ENCODE peak calls at places on chromosome 7, in eight cellular contexts. X, E, T, R, O, J, Y and F are unnamed samples.

GRCh38 chr7:120160166-120160565 is 112.8 kb upstream of the KCND2 start:
- DNase-seq in X (no peak), E (no peak), T (no peak), R (no peak), O (no peak), J (no peak), Y (no peak), F (no peak)

GRCh38 chr7:97200043-97200442 is 82.5 kb downstream of the SDHAF3 start:
- DNase-seq in X (no peak), E (no peak), T (no peak), R (no peak), O (no peak), J (no peak), Y (no peak), F (no peak)

GRCh38 chr7:91164948-91165845 is 99.0 kb upstream of the FZD1 start:
- DNase-seq in X (no peak), E (peak), T (no peak), R (no peak), O (no peak), J (no peak), Y (peak), F (no peak)

GRCh38 chr7:24249266-24249665 is 34.7 kb upstream of the NPY start:
- DNase-seq in X (no peak), E (no peak), T (no peak), R (no peak), O (no peak), J (no peak), Y (no peak), F (no peak)

GRCh38 chr7:129774359-129774758 is 162.8 kb downstream of the NRF1 start:
- DNase-seq in X (peak), E (no peak), T (no peak), R (no peak), O (no peak), J (no peak), Y (no peak), F (no peak)

GRCh38 chr7:122515404-122515803 is 183.5 kb downstream of the RNF133 start:
- DNase-seq in X (no peak), E (no peak), T (no peak), R (no peak), O (no peak), J (no peak), Y (no peak), F (no peak)

GRCh38 chr7:32616625-32617024 is 121.3 kb downstream of the AVL9 start:
- DNase-seq in X (no peak), E (peak), T (peak), R (peak), O (no peak), J (no peak), Y (peak), F (peak)

GRCh38 chr7:150377116-150377979 is 1.8 kb upstream of the ZNF775 start:
- DNase-seq in X (no peak), E (no peak), T (no peak), R (no peak), O (no peak), J (no peak), Y (no peak), F (no peak)

GRCh38 chr7:117185124-117185523 is 137.7 kb downstream of the WNT2 start:
- DNase-seq in X (no peak), E (no peak), T (no peak), R (no peak), O (no peak), J (no peak), Y (no peak), F (no peak)

GRCh38 chr7:81574723-81575326 is 195.0 kb downstream of the HGF start:
- DNase-seq in X (no peak), E (no peak), T (no peak), R (no peak), O (no peak), J (no peak), Y (peak), F (no peak)

GRCh38 chr7:159107052-159107892 is 37.4 kb downstream of the VIPR2 start:
- DNase-seq in X (no peak), E (no peak), T (no peak), R (no peak), O (no peak), J (no peak), Y (no peak), F (no peak)

GRCh38 chr7:99737726-99738125 is 2.7 kb upstream of the CYP3A7 start:
- DNase-seq in X (no peak), E (no peak), T (no peak), R (no peak), O (no peak), J (no peak), Y (peak), F (no peak)

GRCh38 chr7:23680417-23681405 is 712 bp downstream of the FAM221A start:
- DNase-seq in X (peak), E (peak), T (peak), R (no peak), O (peak), J (peak), Y (peak), F (no peak)

GRCh38 chr7:104855826-104856225 is 158.2 kb upstream of the KMT2E start:
- DNase-seq in X (no peak), E (no peak), T (no peak), R (no peak), O (no peak), J (no peak), Y (no peak), F (no peak)

DNA sequence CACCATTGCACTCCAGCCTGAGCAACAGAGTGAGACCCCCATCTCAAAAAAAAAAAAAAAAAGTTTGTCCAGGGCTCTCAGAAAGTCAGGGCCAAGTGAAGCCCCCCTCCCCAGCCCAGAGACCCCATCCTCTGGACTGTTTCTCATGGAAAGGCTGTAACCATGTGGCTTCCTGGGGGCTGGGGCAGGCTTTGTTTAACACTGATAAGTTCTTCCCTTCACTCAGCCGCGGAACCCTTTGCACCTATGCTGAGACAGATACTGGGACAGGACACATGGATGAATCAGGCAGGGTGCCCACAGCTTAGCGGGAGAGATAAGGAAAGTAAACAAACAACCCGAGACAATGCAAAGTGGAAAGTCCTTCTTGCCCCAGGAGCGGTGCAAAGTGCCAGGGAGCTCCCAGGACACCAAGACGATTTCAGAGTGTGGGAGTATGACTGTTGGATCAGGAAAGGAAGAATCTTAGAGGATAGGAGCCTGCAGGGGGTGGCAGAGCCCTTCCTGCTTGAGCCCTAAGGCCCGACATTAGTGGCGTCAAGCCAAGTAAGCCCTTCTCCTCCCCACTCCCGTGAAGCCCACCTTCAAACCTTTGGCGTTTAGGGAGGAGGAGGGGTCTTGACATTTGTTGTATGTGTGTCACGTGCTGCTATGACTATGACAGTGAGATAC is 11.6 kb downstream of the MLXIPL start:
- DNase-seq in X (no peak), E (no peak), T (peak), R (no peak), O (no peak), J (no peak), Y (peak), F (no peak)
- TF ChIP-seq CTCF in X (peak), E (no peak), T (peak), R (no peak), O (no peak), J (no peak), Y (no peak), F (peak)

GRCh38 chr7:156156734-156157408 is 344.6 kb upstream of the SHH start:
- DNase-seq in X (peak), E (no peak), T (no peak), R (peak), O (no peak), J (no peak), Y (peak), F (peak)
- TF ChIP-seq CTCF in X (peak), E (no peak), T (no peak), R (peak), O (no peak), J (no peak), Y (no peak), F (peak)

GRCh38 chr7:45148653-45148973 is 9.0 kb upstream of the RAMP3 start:
- DNase-seq in X (no peak), E (no peak), T (no peak), R (no peak), O (no peak), J (no peak), Y (no peak), F (no peak)

GRCh38 chr7:45147858-45148652 is 9.5 kb upstream of the RAMP3 start:
- DNase-seq in X (peak), E (no peak), T (no peak), R (no peak), O (no peak), J (no peak), Y (no peak), F (no peak)

GRCh38 chr7:45145881-45146280 is 11.7 kb upstream of the RAMP3 start:
- DNase-seq in X (peak), E (no peak), T (no peak), R (no peak), O (no peak), J (no peak), Y (no peak), F (no peak)

GRCh38 chr7:45149606-45150005 is 8.0 kb upstream of the RAMP3 start:
- DNase-seq in X (no peak), E (no peak), T (no peak), R (no peak), O (no peak), J (no peak), Y (no peak), F (no peak)

GRCh38 chr7:45146531-45147379 is 10.8 kb upstream of the RAMP3 start:
- DNase-seq in X (peak), E (no peak), T (peak), R (no peak), O (no peak), J (no peak), Y (no peak), F (no peak)
- TF ChIP-seq CTCF in X (peak), E (no peak), T (no peak), R (no peak), O (peak), J (no peak), Y (no peak), F (no peak)

GRCh38 chr7:101669307-101669706 is 40.2 kb upstream of the MYL10 start:
- DNase-seq in X (no peak), E (no peak), T (no peak), R (no peak), O (peak), J (no peak), Y (no peak), F (no peak)
- TF ChIP-seq CTCF in X (peak), E (no peak), T (peak), R (no peak), O (peak), J (no peak), Y (no peak), F (peak)

DNA sequence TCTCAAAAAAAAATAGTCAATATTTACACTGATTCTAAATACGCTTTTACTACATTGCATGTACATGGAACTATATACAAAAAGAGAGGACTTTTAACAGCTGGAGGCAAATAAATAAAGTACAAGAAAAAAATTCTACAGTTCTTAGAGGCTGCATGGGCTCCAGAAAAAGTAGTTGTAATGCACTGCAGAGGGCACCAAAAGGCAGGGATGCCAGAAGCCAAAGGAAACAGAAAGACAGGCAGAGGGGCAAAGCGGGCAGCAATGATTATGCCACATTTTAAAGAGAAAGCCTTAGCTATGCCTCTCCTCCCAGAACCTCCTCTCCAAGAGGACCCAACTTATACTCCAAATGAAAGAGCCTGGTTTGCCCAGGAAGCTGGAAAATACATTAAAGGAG is 11.6 kb upstream of the ADCK2 start:
- DNase-seq in X (no peak), E (no peak), T (no peak), R (no peak), O (no peak), J (no peak), Y (no peak), F (no peak)
- TF ChIP-seq CTCF in X (no peak), E (no peak), T (peak), R (peak), O (peak), J (no peak), Y (no peak), F (peak)

DNA sequence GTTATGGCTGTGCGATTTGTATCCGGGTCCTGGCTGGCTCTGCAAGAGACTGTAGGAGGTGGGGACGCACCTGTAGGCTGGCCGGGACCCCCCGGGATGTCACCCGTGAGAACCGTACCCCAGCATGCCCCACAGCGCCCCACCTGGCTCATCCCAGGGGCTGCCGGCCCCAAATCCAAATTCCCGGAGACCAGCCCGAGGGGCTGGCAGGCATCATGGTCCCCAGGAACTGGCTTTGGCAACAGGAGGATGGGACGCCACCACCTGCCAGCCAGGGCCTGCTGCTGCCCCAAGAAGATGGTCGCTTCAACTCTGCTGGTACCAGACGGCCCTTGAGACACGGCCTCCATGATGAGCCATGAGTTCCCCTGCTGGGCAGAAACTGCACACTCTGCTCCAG is 239.4 kb downstream of the ELFN1 start:
- DNase-seq in X (no peak), E (no peak), T (no peak), R (no peak), O (no peak), J (no peak), Y (no peak), F (no peak)
- TF ChIP-seq CTCF in X (peak), E (no peak), T (no peak), R (no peak), O (no peak), J (no peak), Y (no peak), F (no peak)

GRCh38 chr7:96183163-96183562 is 138.7 kb downstream of the SLC25A13 start:
- DNase-seq in X (no peak), E (no peak), T (no peak), R (no peak), O (no peak), J (no peak), Y (no peak), F (no peak)
- TF ChIP-seq CTCF in X (peak), E (no peak), T (no peak), R (no peak), O (no peak), J (no peak), Y (no peak), F (no peak)

GRCh38 chr7:82745117-82745516 is 301.5 kb upstream of the CACNA2D1 start:
- DNase-seq in X (peak), E (peak), T (peak), R (no peak), O (no peak), J (no peak), Y (peak), F (no peak)

GRCh38 chr7:82741493-82741892 is 297.9 kb upstream of the CACNA2D1 start:
- DNase-seq in X (no peak), E (no peak), T (no peak), R (no peak), O (no peak), J (no peak), Y (no peak), F (no peak)

GRCh38 chr7:82736633-82737032 is 293.1 kb upstream of the CACNA2D1 start:
- DNase-seq in X (no peak), E (no peak), T (no peak), R (no peak), O (no peak), J (no peak), Y (no peak), F (no peak)

GRCh38 chr7:82742163-82742562 is 298.6 kb upstream of the CACNA2D1 start:
- DNase-seq in X (no peak), E (no peak), T (no peak), R (no peak), O (no peak), J (no peak), Y (no peak), F (no peak)

GRCh38 chr7:82740246-82740848 is 296.8 kb upstream of the CACNA2D1 start:
- DNase-seq in X (peak), E (peak), T (peak), R (peak), O (peak), J (no peak), Y (peak), F (no peak)
- TF ChIP-seq CTCF in X (peak), E (peak), T (peak), R (peak), O (peak), J (no peak), Y (peak), F (peak)